ENCODE peak calls at places on chromosomes 6 and 20, in five cellular contexts. One of them, this sample, is unnamed.

GRCh38 chr20:17985388-17986018 is 16.7 kb downstream of the MGME1 start:
- DNase-seq in upper lobe of right lung: no peak
- DNase-seq in left ventricle myocardium inferior: no peak
- DNase-seq in psoas muscle: no peak
- DNase-seq in effector memory CD4-positive, alpha-beta T cell: no peak
- DNase-seq in this sample: no peak

GRCh38 chr20:13874269-13875158 is 89.7 kb downstream of the NDUFAF5 start:
- DNase-seq in upper lobe of right lung: no peak
- DNase-seq in left ventricle myocardium inferior: no peak
- DNase-seq in psoas muscle: no peak
- DNase-seq in effector memory CD4-positive, alpha-beta T cell: no peak
- DNase-seq in this sample: no peak

GRCh38 chr6:18276610-18277009 is 12.3 kb upstream of the DEK start:
- DNase-seq in upper lobe of right lung: no peak
- DNase-seq in left ventricle myocardium inferior: no peak
- DNase-seq in psoas muscle: no peak
- DNase-seq in effector memory CD4-positive, alpha-beta T cell: no peak
- DNase-seq in this sample: no peak

GRCh38 chr6:24797596-24798216 is 1.0 kb downstream of the ARMH2 start:
- DNase-seq in upper lobe of right lung: no peak
- DNase-seq in left ventricle myocardium inferior: no peak
- DNase-seq in psoas muscle: no peak
- DNase-seq in effector memory CD4-positive, alpha-beta T cell: no peak
- DNase-seq in this sample: no peak

GRCh38 chr20:53190225-53190624 is 218.1 kb downstream of the TSHZ2 start:
- DNase-seq in upper lobe of right lung: no peak
- DNase-seq in left ventricle myocardium inferior: no peak
- DNase-seq in psoas muscle: no peak
- DNase-seq in effector memory CD4-positive, alpha-beta T cell: no peak
- DNase-seq in this sample: peak; percentile 10

GRCh38 chr6:44556046-44556445 is 168.5 kb downstream of the CDC5L start:
- DNase-seq in upper lobe of right lung: no peak
- DNase-seq in left ventricle myocardium inferior: no peak
- DNase-seq in psoas muscle: no peak
- DNase-seq in effector memory CD4-positive, alpha-beta T cell: no peak
- DNase-seq in this sample: peak; percentile 57

GRCh38 chr6:26538572-26538902 is 371 bp downstream of the HMGN4 start:
- DNase-seq in upper lobe of right lung: no peak
- DNase-seq in left ventricle myocardium inferior: no peak
- DNase-seq in psoas muscle: no peak
- DNase-seq in effector memory CD4-positive, alpha-beta T cell: no peak
- DNase-seq in this sample: no peak

GRCh38 chr6:15287670-15288069 is 41.8 kb downstream of the JARID2 start:
- DNase-seq in upper lobe of right lung: no peak
- DNase-seq in left ventricle myocardium inferior: no peak
- DNase-seq in psoas muscle: no peak
- DNase-seq in effector memory CD4-positive, alpha-beta T cell: no peak
- DNase-seq in this sample: no peak

GRCh38 chr6:62614442-62614841 is 328.4 kb upstream of the KHDRBS2 start:
- DNase-seq in upper lobe of right lung: no peak
- DNase-seq in left ventricle myocardium inferior: no peak
- DNase-seq in psoas muscle: no peak
- DNase-seq in effector memory CD4-positive, alpha-beta T cell: no peak
- DNase-seq in this sample: no peak

GRCh38 chr6:139852484-139853140 is 478.2 kb upstream of the CITED2 start:
- DNase-seq in upper lobe of right lung: no peak
- DNase-seq in left ventricle myocardium inferior: no peak
- DNase-seq in psoas muscle: no peak
- DNase-seq in effector memory CD4-positive, alpha-beta T cell: no peak
- DNase-seq in this sample: no peak

DNA sequence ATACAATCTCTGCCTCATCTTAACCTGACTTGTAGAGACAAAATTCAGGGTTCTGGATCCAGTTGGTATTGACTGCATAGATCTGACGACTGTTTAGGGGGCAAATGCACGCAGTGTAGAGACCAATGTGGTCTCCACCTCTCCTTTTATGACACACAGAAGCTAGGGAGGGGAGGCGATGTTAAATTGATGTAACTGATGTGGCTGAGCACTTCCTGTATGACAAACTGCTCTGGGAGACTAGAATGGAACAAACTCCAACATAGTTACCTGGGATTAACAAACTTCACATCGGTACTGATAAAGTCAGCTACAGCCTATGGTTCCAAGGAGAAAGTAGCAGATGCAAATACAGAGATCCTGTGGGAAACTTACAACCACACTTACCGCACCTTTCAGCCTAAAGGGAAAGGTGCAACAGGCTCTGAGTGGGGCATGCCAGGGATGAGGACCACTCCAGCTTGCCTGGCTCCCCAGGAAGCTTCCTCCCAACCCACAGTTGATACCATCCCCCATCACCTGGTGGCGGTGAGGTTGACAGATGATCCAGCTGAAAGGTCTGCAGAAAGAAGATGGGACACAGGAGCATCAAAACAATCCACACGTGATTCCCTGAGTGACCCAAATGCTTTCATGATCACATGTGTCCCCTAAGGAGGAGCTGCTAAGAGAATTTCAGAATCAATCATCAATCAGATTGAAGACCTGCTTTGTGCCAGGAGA is 60.6 kb upstream of the MRPS10 start:
- DNase-seq in upper lobe of right lung: no peak
- DNase-seq in left ventricle myocardium inferior: no peak
- DNase-seq in psoas muscle: no peak
- DNase-seq in effector memory CD4-positive, alpha-beta T cell: no peak
- DNase-seq in this sample: no peak
- H3K4me3 ChIP-seq in upper lobe of right lung: no peak overlapping the region
- H3K4me3 ChIP-seq in left ventricle myocardium inferior: no peak overlapping the region
- H3K4me3 ChIP-seq in psoas muscle: no peak overlapping the region
- H3K4me3 ChIP-seq in effector memory CD4-positive, alpha-beta T cell: no peak overlapping the region
- H3K4me3 ChIP-seq in this sample: no peak overlapping the region

GRCh38 chr6:436308-437041 is 44.9 kb downstream of the IRF4 start:
- DNase-seq in upper lobe of right lung: no peak
- DNase-seq in left ventricle myocardium inferior: no peak
- DNase-seq in psoas muscle: no peak
- DNase-seq in effector memory CD4-positive, alpha-beta T cell: no peak
- DNase-seq in this sample: peak; percentile 56
- H3K4me3 ChIP-seq in upper lobe of right lung: no peak overlapping the region
- H3K4me3 ChIP-seq in left ventricle myocardium inferior: no peak overlapping the region
- H3K4me3 ChIP-seq in psoas muscle: no peak overlapping the region
- H3K4me3 ChIP-seq in effector memory CD4-positive, alpha-beta T cell: no peak overlapping the region
- H3K4me3 ChIP-seq in this sample: no peak overlapping the region

DNA sequence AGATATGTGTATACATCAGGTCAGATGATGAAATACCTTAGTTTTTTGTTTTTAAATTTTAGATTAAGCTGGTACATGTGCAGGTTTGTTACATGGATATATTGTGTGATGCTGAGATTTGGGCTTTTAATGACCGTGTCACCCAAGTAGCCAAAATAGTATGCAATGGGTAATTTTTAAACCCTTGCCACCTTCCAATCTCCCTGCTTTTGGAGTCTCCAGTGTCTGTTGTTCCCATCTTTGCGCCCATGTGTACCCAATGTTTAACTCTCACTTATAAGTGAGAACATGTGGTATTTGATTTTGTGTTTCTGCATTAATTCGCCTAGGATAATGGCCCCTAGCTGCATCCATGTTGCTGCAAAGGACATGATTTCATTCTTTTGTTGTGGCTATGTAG is 45.8 kb downstream of the TNFAIP3 start:
- DNase-seq in upper lobe of right lung: no peak
- DNase-seq in left ventricle myocardium inferior: no peak
- DNase-seq in psoas muscle: no peak
- DNase-seq in effector memory CD4-positive, alpha-beta T cell: no peak
- DNase-seq in this sample: no peak
- H3K4me3 ChIP-seq in upper lobe of right lung: no peak overlapping the region
- H3K4me3 ChIP-seq in left ventricle myocardium inferior: no peak overlapping the region
- H3K4me3 ChIP-seq in psoas muscle: no peak overlapping the region
- H3K4me3 ChIP-seq in effector memory CD4-positive, alpha-beta T cell: no peak overlapping the region
- H3K4me3 ChIP-seq in this sample: no peak overlapping the region

GRCh38 chr6:136922680-136922996 is 537 bp downstream of the SLC35D3 start:
- DNase-seq in upper lobe of right lung: no peak
- DNase-seq in left ventricle myocardium inferior: no peak
- DNase-seq in psoas muscle: no peak
- DNase-seq in effector memory CD4-positive, alpha-beta T cell: no peak
- DNase-seq in this sample: no peak

GRCh38 chr6:136920216-136920857 is 1.8 kb upstream of the SLC35D3 start:
- DNase-seq in upper lobe of right lung: no peak
- DNase-seq in left ventricle myocardium inferior: no peak
- DNase-seq in psoas muscle: no peak
- DNase-seq in effector memory CD4-positive, alpha-beta T cell: no peak
- DNase-seq in this sample: no peak

GRCh38 chr6:136921936-136922679 is at the start of gene SLC35D3:
- DNase-seq in upper lobe of right lung: no peak
- DNase-seq in left ventricle myocardium inferior: no peak
- DNase-seq in psoas muscle: no peak
- DNase-seq in effector memory CD4-positive, alpha-beta T cell: no peak
- DNase-seq in this sample: no peak

GRCh38 chr6:136920858-136921520 is 1.1 kb upstream of the SLC35D3 start:
- DNase-seq in upper lobe of right lung: peak; percentile 68
- DNase-seq in left ventricle myocardium inferior: no peak
- DNase-seq in psoas muscle: no peak
- DNase-seq in effector memory CD4-positive, alpha-beta T cell: no peak
- DNase-seq in this sample: no peak

DNA sequence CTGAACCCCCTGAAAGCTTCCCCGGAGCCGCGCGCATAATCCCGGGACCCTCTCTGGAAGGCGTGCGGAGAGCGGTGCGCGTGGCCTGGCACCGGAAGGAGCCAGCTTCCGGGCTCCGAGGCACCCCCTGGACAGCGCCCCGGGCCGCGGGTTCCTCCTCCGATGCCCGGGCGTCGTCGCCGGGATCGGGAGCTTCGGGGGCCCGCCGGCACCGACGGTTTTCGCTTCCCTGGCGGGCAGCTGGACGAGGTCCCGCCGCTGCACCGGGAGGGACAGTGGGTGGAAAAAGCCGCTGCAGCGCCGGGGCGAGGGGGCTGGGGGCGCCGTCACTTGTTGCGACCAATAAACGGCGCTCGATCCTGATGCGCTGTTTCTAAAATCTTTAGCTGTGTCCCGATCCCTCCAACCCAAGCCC is 573 bp upstream of the SLC35D3 start:
- DNase-seq in upper lobe of right lung: no peak
- DNase-seq in left ventricle myocardium inferior: no peak
- DNase-seq in psoas muscle: peak; percentile 18
- DNase-seq in effector memory CD4-positive, alpha-beta T cell: no peak
- DNase-seq in this sample: no peak
- H3K4me3 ChIP-seq in upper lobe of right lung: peak overlapping the region; percentile 55
- H3K4me3 ChIP-seq in left ventricle myocardium inferior: peak overlapping the region; percentile 73
- H3K4me3 ChIP-seq in psoas muscle: peak overlapping the region; percentile 69
- H3K4me3 ChIP-seq in effector memory CD4-positive, alpha-beta T cell: peak overlapping the region; percentile 58
- H3K4me3 ChIP-seq in this sample: peak overlapping the region; percentile 31

DNA sequence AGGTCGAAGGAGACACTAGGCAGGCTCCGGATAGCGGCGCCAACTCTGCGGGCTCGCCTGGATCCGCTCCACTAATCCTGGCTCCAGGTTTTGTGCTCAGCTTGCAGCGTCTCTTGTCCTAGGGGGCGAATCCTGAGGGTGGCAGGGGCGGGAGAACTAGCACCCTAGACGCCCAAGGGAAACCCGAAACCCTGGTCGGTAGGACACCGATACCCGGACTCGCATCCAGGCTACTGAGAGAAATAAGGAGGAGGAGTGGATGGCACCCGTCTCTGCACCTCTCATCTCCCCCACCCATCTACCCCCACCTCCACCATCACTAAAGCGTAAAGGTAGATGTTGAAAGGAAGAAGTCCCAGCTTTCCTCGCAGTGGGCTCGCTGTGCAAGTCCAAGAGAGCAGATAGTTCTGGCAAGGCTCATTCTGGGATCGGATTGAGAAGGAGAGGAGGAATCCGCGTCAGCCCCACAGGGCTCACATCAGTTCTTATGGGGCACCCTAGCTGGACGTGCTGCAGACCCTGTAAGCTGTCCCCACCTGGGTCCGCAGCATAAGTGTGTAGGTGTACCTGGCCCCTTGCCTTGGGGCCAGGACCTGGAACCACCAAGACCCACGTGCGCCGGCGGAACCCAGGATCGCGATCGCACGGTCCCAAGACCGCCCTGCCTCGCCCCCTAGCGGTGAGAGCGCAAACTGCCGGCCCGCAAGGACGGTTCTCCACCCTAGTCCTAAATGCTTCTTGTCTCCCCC is 6.9 kb downstream of the SLC32A1 start:
- DNase-seq in upper lobe of right lung: peak; percentile 86
- DNase-seq in left ventricle myocardium inferior: peak; percentile 59
- DNase-seq in psoas muscle: peak; percentile 62
- DNase-seq in effector memory CD4-positive, alpha-beta T cell: peak; percentile 58
- DNase-seq in this sample: no peak
- H3K4me3 ChIP-seq in upper lobe of right lung: peak overlapping the region; percentile 14
- H3K4me3 ChIP-seq in left ventricle myocardium inferior: peak overlapping the region; percentile 53
- H3K4me3 ChIP-seq in psoas muscle: peak overlapping the region; percentile 46
- H3K4me3 ChIP-seq in effector memory CD4-positive, alpha-beta T cell: peak overlapping the region; percentile 47
- H3K4me3 ChIP-seq in this sample: no peak overlapping the region

GRCh38 chr20:823326-823902 is 10.1 kb upstream of the FAM110A start:
- DNase-seq in upper lobe of right lung: peak; percentile 37
- DNase-seq in left ventricle myocardium inferior: no peak
- DNase-seq in psoas muscle: no peak
- DNase-seq in effector memory CD4-positive, alpha-beta T cell: no peak
- DNase-seq in this sample: peak; percentile 64
- H3K4me3 ChIP-seq in upper lobe of right lung: no peak overlapping the region
- H3K4me3 ChIP-seq in left ventricle myocardium inferior: no peak overlapping the region
- H3K4me3 ChIP-seq in psoas muscle: no peak overlapping the region
- H3K4me3 ChIP-seq in effector memory CD4-positive, alpha-beta T cell: no peak overlapping the region
- H3K4me3 ChIP-seq in this sample: no peak overlapping the region

DNA sequence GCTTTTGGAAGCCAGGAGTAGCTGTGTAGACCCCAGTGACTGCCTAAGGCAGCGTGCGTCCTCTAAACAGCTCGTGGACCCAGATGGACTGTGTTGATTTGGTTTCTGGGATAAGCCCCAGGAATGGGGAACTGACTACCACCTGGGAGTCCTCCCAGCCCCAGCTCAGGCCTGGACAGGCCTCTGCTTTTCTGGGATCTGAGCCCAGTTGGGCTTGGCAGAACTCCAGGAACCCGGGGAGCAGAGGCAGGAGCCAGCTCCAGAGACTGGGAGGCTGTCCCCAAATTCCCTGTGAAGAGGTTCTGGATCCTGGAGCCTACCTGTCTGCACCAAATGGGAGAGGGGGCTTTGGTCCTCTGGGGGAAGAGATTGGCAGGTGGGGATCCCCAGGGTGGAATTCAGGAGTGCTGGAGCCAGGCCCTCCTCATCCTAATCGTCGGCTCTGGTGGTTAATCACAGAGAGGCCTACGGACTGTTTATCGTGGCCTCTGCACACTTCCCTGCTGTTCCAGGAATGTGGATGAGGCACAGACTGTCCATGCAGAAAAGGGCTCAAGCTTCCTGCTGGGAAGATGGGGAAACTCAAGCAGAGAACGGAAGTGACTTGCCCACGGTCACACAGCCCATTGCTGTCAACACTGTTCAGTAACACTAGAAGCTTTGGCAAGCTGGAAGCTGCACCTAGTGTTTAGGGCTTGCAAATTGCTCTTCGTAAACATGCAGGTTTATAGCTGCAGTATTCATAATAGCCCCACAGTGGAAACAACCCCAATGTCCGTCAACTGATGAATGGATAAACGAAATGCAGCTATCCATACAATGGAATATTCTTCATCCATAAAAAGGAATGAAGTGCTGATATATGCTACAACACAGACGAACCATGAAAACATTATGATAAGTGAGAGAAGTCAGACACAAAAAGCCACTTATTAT is 100.6 kb downstream of the KCNB1 start:
- DNase-seq in upper lobe of right lung: peak; percentile 69
- DNase-seq in left ventricle myocardium inferior: peak; percentile 83
- DNase-seq in psoas muscle: peak; percentile 81
- DNase-seq in effector memory CD4-positive, alpha-beta T cell: no peak
- DNase-seq in this sample: peak; percentile 93
- H3K4me3 ChIP-seq in upper lobe of right lung: no peak overlapping the region
- H3K4me3 ChIP-seq in left ventricle myocardium inferior: no peak overlapping the region
- H3K4me3 ChIP-seq in psoas muscle: no peak overlapping the region
- H3K4me3 ChIP-seq in effector memory CD4-positive, alpha-beta T cell: no peak overlapping the region
- H3K4me3 ChIP-seq in this sample: no peak overlapping the region

GRCh38 chr6:57048577-57048976 is 2.1 kb downstream of the KIAA1586 start:
- DNase-seq in upper lobe of right lung: no peak
- DNase-seq in left ventricle myocardium inferior: no peak
- DNase-seq in psoas muscle: no peak
- DNase-seq in effector memory CD4-positive, alpha-beta T cell: no peak
- DNase-seq in this sample: no peak
- H3K4me3 ChIP-seq in upper lobe of right lung: no peak overlapping the region
- H3K4me3 ChIP-seq in left ventricle myocardium inferior: no peak overlapping the region
- H3K4me3 ChIP-seq in psoas muscle: no peak overlapping the region
- H3K4me3 ChIP-seq in effector memory CD4-positive, alpha-beta T cell: no peak overlapping the region
- H3K4me3 ChIP-seq in this sample: no peak overlapping the region

This sample was measured in lower leg skin.